ENCODE peak calls at places on chromosomes 6 and 20, in six cellular contexts. One of them, this sample, is unnamed.

GRCh38 chr6:141677598-141678211 is 455.0 kb upstream of the GJE1 start:
- DNase-seq in transverse colon: no peak
- DNase-seq in stomach: no peak
- DNase-seq in GM23338: peak; percentile 73
- DNase-seq in breast epithelium: no peak
- DNase-seq in sigmoid colon: no peak
- DNase-seq in this sample: no peak

GRCh38 chr20:48597521-48598302 is 230.1 kb downstream of the PREX1 start:
- DNase-seq in transverse colon: peak; percentile 12
- DNase-seq in stomach: no peak
- DNase-seq in GM23338: no peak
- DNase-seq in breast epithelium: peak; percentile 48
- DNase-seq in sigmoid colon: peak; percentile 48
- DNase-seq in this sample: no peak

GRCh38 chr20:52230406-52230805 is 38.8 kb upstream of the ZFP64 start:
- DNase-seq in transverse colon: no peak
- DNase-seq in stomach: no peak
- DNase-seq in GM23338: no peak
- DNase-seq in breast epithelium: no peak
- DNase-seq in sigmoid colon: no peak
- DNase-seq in this sample: no peak

GRCh38 chr20:4972506-4973251 is 28.6 kb downstream of the SLC23A2 start:
- DNase-seq in transverse colon: no peak
- DNase-seq in stomach: no peak
- DNase-seq in GM23338: no peak
- DNase-seq in breast epithelium: no peak
- DNase-seq in sigmoid colon: no peak
- DNase-seq in this sample: no peak

GRCh38 chr6:25755496-25755895 is 954 bp downstream of the SLC17A4 start:
- DNase-seq in transverse colon: no peak
- DNase-seq in stomach: no peak
- DNase-seq in GM23338: no peak
- DNase-seq in breast epithelium: no peak
- DNase-seq in sigmoid colon: no peak
- DNase-seq in this sample: no peak

GRCh38 chr6:44837741-44838140 is 450.2 kb downstream of the CDC5L start:
- DNase-seq in transverse colon: no peak
- DNase-seq in stomach: no peak
- DNase-seq in GM23338: no peak
- DNase-seq in breast epithelium: no peak
- DNase-seq in sigmoid colon: no peak
- DNase-seq in this sample: no peak

GRCh38 chr20:49750611-49751396 is 37.1 kb upstream of the B4GALT5 start:
- DNase-seq in transverse colon: peak; percentile 61
- DNase-seq in stomach: no peak
- DNase-seq in GM23338: peak; percentile 25
- DNase-seq in breast epithelium: no peak
- DNase-seq in sigmoid colon: no peak
- DNase-seq in this sample: no peak

GRCh38 chr6:112086744-112087135 is 542 bp downstream of the TUBE1 start:
- DNase-seq in transverse colon: no peak
- DNase-seq in stomach: no peak
- DNase-seq in GM23338: peak; percentile 56
- DNase-seq in breast epithelium: no peak
- DNase-seq in sigmoid colon: no peak
- DNase-seq in this sample: no peak

GRCh38 chr20:64177420-64177783 is 13.2 kb downstream of the MYT1 start:
- DNase-seq in transverse colon: no peak
- DNase-seq in stomach: no peak
- DNase-seq in GM23338: no peak
- DNase-seq in breast epithelium: no peak
- DNase-seq in sigmoid colon: no peak
- DNase-seq in this sample: no peak

GRCh38 chr6:43964659-43965570 is 162.3 kb downstream of the MRPL14 start:
- DNase-seq in transverse colon: no peak
- DNase-seq in stomach: no peak
- DNase-seq in GM23338: no peak
- DNase-seq in breast epithelium: peak; percentile 17
- DNase-seq in sigmoid colon: no peak
- DNase-seq in this sample: no peak

GRCh38 chr6:20680697-20681165 is 146.5 kb downstream of the CDKAL1 start:
- DNase-seq in transverse colon: no peak
- DNase-seq in stomach: no peak
- DNase-seq in GM23338: no peak
- DNase-seq in breast epithelium: no peak
- DNase-seq in sigmoid colon: no peak
- DNase-seq in this sample: no peak

GRCh38 chr6:149211046-149211571 is 106.4 kb upstream of the TAB2 start:
- DNase-seq in transverse colon: no peak
- DNase-seq in stomach: no peak
- DNase-seq in GM23338: no peak
- DNase-seq in breast epithelium: no peak
- DNase-seq in sigmoid colon: no peak
- DNase-seq in this sample: no peak

GRCh38 chr6:119344306-119344705 is 5.3 kb downstream of the MAN1A1 start:
- DNase-seq in transverse colon: peak; percentile 25
- DNase-seq in stomach: no peak
- DNase-seq in GM23338: no peak
- DNase-seq in breast epithelium: no peak
- DNase-seq in sigmoid colon: no peak
- DNase-seq in this sample: no peak

GRCh38 chr6:164095056-164095455 is 680.5 kb downstream of the QKI start:
- DNase-seq in transverse colon: no peak
- DNase-seq in stomach: no peak
- DNase-seq in GM23338: no peak
- DNase-seq in breast epithelium: no peak
- DNase-seq in sigmoid colon: no peak
- DNase-seq in this sample: no peak

GRCh38 chr20:45545754-45546453 is 1.3 kb downstream of the EPPIN start:
- DNase-seq in transverse colon: no peak
- DNase-seq in stomach: no peak
- DNase-seq in GM23338: peak; percentile 82
- DNase-seq in breast epithelium: no peak
- DNase-seq in sigmoid colon: no peak
- DNase-seq in this sample: no peak

GRCh38 chr20:53176133-53176532 is 204.0 kb downstream of the TSHZ2 start:
- DNase-seq in transverse colon: no peak
- DNase-seq in stomach: no peak
- DNase-seq in GM23338: peak; percentile 40
- DNase-seq in breast epithelium: no peak
- DNase-seq in sigmoid colon: no peak
- DNase-seq in this sample: no peak

GRCh38 chr6:111552241-111552744 is 53.4 kb downstream of the TRAF3IP2 start:
- DNase-seq in transverse colon: peak; percentile 46
- DNase-seq in stomach: peak; percentile 82
- DNase-seq in GM23338: peak; percentile 80
- DNase-seq in breast epithelium: no peak
- DNase-seq in sigmoid colon: peak; percentile 91
- DNase-seq in this sample: peak; percentile 72

GRCh38 chr6:72286911-72287311 is 335.0 kb upstream of the KCNQ5 start:
- DNase-seq in transverse colon: no peak
- DNase-seq in stomach: no peak
- DNase-seq in GM23338: no peak
- DNase-seq in breast epithelium: no peak
- DNase-seq in sigmoid colon: no peak
- DNase-seq in this sample: no peak

GRCh38 chr6:42452171-42453026 is 673 bp upstream of the TRERF1 start:
- DNase-seq in transverse colon: peak; percentile 80
- DNase-seq in stomach: peak; percentile 77
- DNase-seq in GM23338: no peak
- DNase-seq in breast epithelium: peak; percentile 73
- DNase-seq in sigmoid colon: peak; percentile 93
- DNase-seq in this sample: peak; percentile 72

GRCh38 chr6:151288711-151289398 is 49.1 kb downstream of the AKAP12 start:
- DNase-seq in transverse colon: no peak
- DNase-seq in stomach: no peak
- DNase-seq in GM23338: no peak
- DNase-seq in breast epithelium: no peak
- DNase-seq in sigmoid colon: no peak
- DNase-seq in this sample: no peak

GRCh38 chr6:29627762-29628418 is 5.1 kb downstream of the GABBR1 start:
- DNase-seq in transverse colon: peak; percentile 66
- DNase-seq in stomach: peak; percentile 52
- DNase-seq in GM23338: peak; percentile 95
- DNase-seq in breast epithelium: no peak
- DNase-seq in sigmoid colon: peak; percentile 94
- DNase-seq in this sample: peak; percentile 52

GRCh38 chr20:5212897-5213296 is 86.1 kb downstream of the CDS2 start:
- DNase-seq in transverse colon: no peak
- DNase-seq in stomach: no peak
- DNase-seq in GM23338: no peak
- DNase-seq in breast epithelium: no peak
- DNase-seq in sigmoid colon: no peak
- DNase-seq in this sample: no peak

GRCh38 chr6:37965964-37966676 is 146.6 kb downstream of the ZFAND3 start:
- DNase-seq in transverse colon: no peak
- DNase-seq in stomach: no peak
- DNase-seq in GM23338: no peak
- DNase-seq in breast epithelium: no peak
- DNase-seq in sigmoid colon: no peak
- DNase-seq in this sample: no peak

GRCh38 chr6:30740993-30741784 is 1.3 kb downstream of the FLOT1 start:
- DNase-seq in transverse colon: no peak
- DNase-seq in stomach: no peak
- DNase-seq in GM23338: no peak
- DNase-seq in breast epithelium: no peak
- DNase-seq in sigmoid colon: no peak
- DNase-seq in this sample: no peak

GRCh38 chr6:6738922-6739717 is 150.6 kb downstream of the LY86 start:
- DNase-seq in transverse colon: no peak
- DNase-seq in stomach: no peak
- DNase-seq in GM23338: no peak
- DNase-seq in breast epithelium: no peak
- DNase-seq in sigmoid colon: no peak
- DNase-seq in this sample: no peak

GRCh38 chr6:6736753-6737654 is 148.5 kb downstream of the LY86 start:
- DNase-seq in transverse colon: peak; percentile 37
- DNase-seq in stomach: peak; percentile 67
- DNase-seq in GM23338: peak; percentile 88
- DNase-seq in breast epithelium: no peak
- DNase-seq in sigmoid colon: peak; percentile 90
- DNase-seq in this sample: no peak

GRCh38 chr6:6737666-6738065 is 149.1 kb downstream of the LY86 start:
- DNase-seq in transverse colon: no peak
- DNase-seq in stomach: no peak
- DNase-seq in GM23338: no peak
- DNase-seq in breast epithelium: no peak
- DNase-seq in sigmoid colon: no peak
- DNase-seq in this sample: no peak

GRCh38 chr6:6740595-6740994 is 152.1 kb downstream of the LY86 start:
- DNase-seq in transverse colon: no peak
- DNase-seq in stomach: no peak
- DNase-seq in GM23338: no peak
- DNase-seq in breast epithelium: no peak
- DNase-seq in sigmoid colon: no peak
- DNase-seq in this sample: no peak

GRCh38 chr6:6738108-6738507 is 149.6 kb downstream of the LY86 start:
- DNase-seq in transverse colon: no peak
- DNase-seq in stomach: no peak
- DNase-seq in GM23338: no peak
- DNase-seq in breast epithelium: no peak
- DNase-seq in sigmoid colon: no peak
- DNase-seq in this sample: no peak
- H3K4me3 ChIP-seq in transverse colon: no peak overlapping the region
- H3K4me3 ChIP-seq in stomach: no peak overlapping the region
- H3K4me3 ChIP-seq in GM23338: no peak overlapping the region
- H3K4me3 ChIP-seq in breast epithelium: no peak overlapping the region
- H3K4me3 ChIP-seq in sigmoid colon: no peak overlapping the region
- H3K4me3 ChIP-seq in this sample: no peak overlapping the region

GRCh38 chr6:14763616-14764015 is 482.3 kb upstream of the JARID2 start:
- DNase-seq in transverse colon: no peak
- DNase-seq in stomach: no peak
- DNase-seq in GM23338: no peak
- DNase-seq in breast epithelium: no peak
- DNase-seq in sigmoid colon: no peak
- DNase-seq in this sample: no peak

GRCh38 chr6:14765753-14766152 is 480.1 kb upstream of the JARID2 start:
- DNase-seq in transverse colon: no peak
- DNase-seq in stomach: no peak
- DNase-seq in GM23338: no peak
- DNase-seq in breast epithelium: no peak
- DNase-seq in sigmoid colon: no peak
- DNase-seq in this sample: no peak

GRCh38 chr6:14762077-14762476 is 483.8 kb upstream of the JARID2 start:
- DNase-seq in transverse colon: peak; percentile 25
- DNase-seq in stomach: no peak
- DNase-seq in GM23338: no peak
- DNase-seq in breast epithelium: no peak
- DNase-seq in sigmoid colon: no peak
- DNase-seq in this sample: no peak

GRCh38 chr6:14765106-14765505 is 480.8 kb upstream of the JARID2 start:
- DNase-seq in transverse colon: no peak
- DNase-seq in stomach: no peak
- DNase-seq in GM23338: no peak
- DNase-seq in breast epithelium: no peak
- DNase-seq in sigmoid colon: no peak
- DNase-seq in this sample: no peak

DNA sequence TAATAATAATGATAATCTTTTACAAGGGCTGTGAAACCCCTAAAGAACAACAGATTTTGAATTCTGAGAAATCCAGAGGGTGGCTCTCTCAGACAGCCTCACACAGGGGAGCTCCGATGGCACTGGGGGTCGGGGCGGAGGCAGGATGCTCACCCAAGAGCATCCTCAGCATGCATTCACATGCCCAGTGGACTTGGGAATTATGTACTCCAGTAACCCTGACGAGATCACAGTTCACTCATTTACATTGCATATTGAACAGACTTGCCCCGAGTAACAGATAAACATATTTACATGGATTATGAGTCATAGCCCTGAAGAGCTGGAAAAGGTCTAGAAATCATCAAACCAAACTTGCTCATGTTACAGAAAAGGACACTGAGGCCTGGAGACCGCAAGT is 482.7 kb upstream of the JARID2 start:
- DNase-seq in transverse colon: no peak
- DNase-seq in stomach: no peak
- DNase-seq in GM23338: no peak
- DNase-seq in breast epithelium: no peak
- DNase-seq in sigmoid colon: no peak
- DNase-seq in this sample: no peak
- TF ChIP-seq POLR2AphosphoS5 in transverse colon: no peak
- TF ChIP-seq POLR2AphosphoS5 in stomach: no peak
- TF ChIP-seq POLR2AphosphoS5 in GM23338: no peak
- TF ChIP-seq POLR2AphosphoS5 in breast epithelium: no peak
- TF ChIP-seq POLR2AphosphoS5 in sigmoid colon: no peak
- TF ChIP-seq POLR2AphosphoS5 in this sample: no peak

GRCh38 chr6:40885139-40885774 is 153.8 kb downstream of the UNC5CL start:
- DNase-seq in transverse colon: no peak
- DNase-seq in stomach: no peak
- DNase-seq in GM23338: no peak
- DNase-seq in breast epithelium: no peak
- DNase-seq in sigmoid colon: no peak
- DNase-seq in this sample: no peak
- H3K4me1 ChIP-seq in transverse colon: no peaks in the 10 kb centered on the region
- H3K4me1 ChIP-seq in stomach: no peaks in the 10 kb centered on the region
- H3K4me1 ChIP-seq in GM23338: no peaks in the 10 kb centered on the region
- H3K4me1 ChIP-seq in breast epithelium: no peaks in the 10 kb centered on the region
- H3K4me1 ChIP-seq in sigmoid colon: no peaks in the 10 kb centered on the region
- H3K4me1 ChIP-seq in this sample: no peaks in the 10 kb centered on the region

GRCh38 chr6:78436335-78436734 is 431.0 kb upstream of the IRAK1BP1 start:
- DNase-seq in transverse colon: no peak
- DNase-seq in stomach: no peak
- DNase-seq in GM23338: peak; percentile 57
- DNase-seq in breast epithelium: no peak
- DNase-seq in sigmoid colon: no peak
- DNase-seq in this sample: no peak

GRCh38 chr6:78438135-78438534 is 429.2 kb upstream of the IRAK1BP1 start:
- DNase-seq in transverse colon: no peak
- DNase-seq in stomach: no peak
- DNase-seq in GM23338: no peak
- DNase-seq in breast epithelium: no peak
- DNase-seq in sigmoid colon: no peak
- DNase-seq in this sample: no peak
- H3K4me3 ChIP-seq in transverse colon: no peak overlapping the region
- H3K4me3 ChIP-seq in stomach: no peak overlapping the region
- H3K4me3 ChIP-seq in GM23338: no peak overlapping the region
- H3K4me3 ChIP-seq in breast epithelium: no peak overlapping the region
- H3K4me3 ChIP-seq in sigmoid colon: no peak overlapping the region
- H3K4me3 ChIP-seq in this sample: no peak overlapping the region